ENCODE peak calls at places on chromosomes 7 and 10, in nine cellular contexts. L is astrocyte of the spinal cord, R is brain microvascular endothelial cell, W is psoas muscle, F is neural crest cell, T is GM12864, B is foreskin fibroblast, X is left ventricle myocardium inferior, A is sigmoid colon. P is an unnamed sample.

GRCh38 chr7:16921644-16922257 is 40.0 kb upstream of the AGR3 start:
- DNase-seq in L (peak; percentile 24), W (no peak), R (no peak), T (no peak), X (no peak), B (no peak), A (no peak), F (no peak), P (no peak)

GRCh38 chr10:85643171-85643838 is 723.3 kb downstream of the GRID1 start:
- DNase-seq in F (no peak), T (no peak), W (no peak), X (no peak), B (no peak), L (peak; percentile 4), A (no peak), R (no peak), P (no peak)

GRCh38 chr7:39306028-39306570 is 260.1 kb upstream of the YAE1 start:
- DNase-seq in A (no peak), X (no peak), W (no peak), F (no peak), L (no peak), T (no peak), R (no peak), B (no peak), P (no peak)

GRCh38 chr10:84901885-84902284 is 573.5 kb downstream of the CCSER2 start:
- DNase-seq in F (no peak), T (no peak), L (no peak), W (no peak), A (no peak), B (no peak), R (no peak), X (no peak), P (no peak)

GRCh38 chr10:114413398-114413797 is 9.1 kb upstream of the AFAP1L2 start:
- DNase-seq in W (no peak), X (peak; percentile 54), L (no peak), T (no peak), R (no peak), A (peak; percentile 80), B (no peak), F (no peak), P (no peak)

GRCh38 chr7:134175724-134176350 is 48.7 kb downstream of the LRGUK start:
- DNase-seq in W (no peak), B (peak; percentile 46), R (no peak), A (no peak), L (no peak), T (no peak), F (no peak), X (no peak), P (no peak)

GRCh38 chr7:2461268-2462026 is 14.8 kb downstream of the GRIFIN start:
- DNase-seq in R (no peak), F (no peak), W (no peak), X (no peak), T (no peak), L (no peak), B (no peak), A (peak; percentile 54), P (no peak)

GRCh38 chr7:30750574-30751256 is 1.2 kb upstream of the INMT start:
- DNase-seq in A (peak; percentile 92), T (no peak), X (peak; percentile 85), L (peak; percentile 95), F (no peak), R (peak; percentile 64), W (peak; percentile 83), B (peak; percentile 99), P (no peak)

GRCh38 chr7:157545681-157546060 is 208.9 kb downstream of the DNAJB6 start:
- DNase-seq in W (no peak), F (no peak), X (no peak), L (no peak), T (no peak), A (peak; percentile 39), R (no peak), B (no peak), P (peak; percentile 22)

GRCh38 chr10:78212134-78212785 is 178.6 kb downstream of the RPS24 start:
- DNase-seq in B (no peak), R (no peak), A (peak; percentile 81), F (no peak), W (peak; percentile 47), X (peak; percentile 52), L (no peak), T (no peak), P (no peak)

GRCh38 chr7:5559586-5559985 is 136.0 kb upstream of the TNRC18 start:
- DNase-seq in X (no peak), R (no peak), W (no peak), A (no peak), B (no peak), T (no peak), L (no peak), F (no peak), P (peak; percentile 82)

GRCh38 chr7:11847336-11847735 is 15.3 kb upstream of the THSD7A start:
- DNase-seq in T (no peak), A (no peak), R (no peak), X (no peak), W (no peak), L (peak; percentile 49), B (no peak), F (no peak), P (no peak)

GRCh38 chr10:1574719-1575118 is 162.6 kb downstream of the ADARB2 start:
- DNase-seq in W (no peak), A (peak; percentile 12), B (no peak), R (no peak), L (no peak), X (no peak), T (no peak), F (no peak), P (no peak)

GRCh38 chr7:77536413-77537135 is 521 bp upstream of the PTPN12 start:
- DNase-seq in B (peak; percentile 96), X (peak; percentile 99), L (peak; percentile 97), F (peak; percentile 93), A (peak; percentile 98), R (peak; percentile 92), W (peak; percentile 99), T (peak; percentile 75), P (peak; percentile 100)
- TF ChIP-seq CTCF in B (no peak), X (no peak), L (no peak), F (no peak), A (no peak), R (no peak), W (no peak), T (no peak), P (no peak)

GRCh38 chr10:26445411-26446031 is 7.4 kb downstream of the APBB1IP start:
- DNase-seq in B (no peak), R (no peak), T (no peak), W (no peak), A (no peak), F (no peak), X (no peak), L (no peak), P (no peak)
- TF ChIP-seq CTCF in B (no peak), R (peak; percentile 21), T (peak; percentile 18), W (no peak), A (no peak), F (no peak), X (no peak), L (no peak), P (no peak)

DNA sequence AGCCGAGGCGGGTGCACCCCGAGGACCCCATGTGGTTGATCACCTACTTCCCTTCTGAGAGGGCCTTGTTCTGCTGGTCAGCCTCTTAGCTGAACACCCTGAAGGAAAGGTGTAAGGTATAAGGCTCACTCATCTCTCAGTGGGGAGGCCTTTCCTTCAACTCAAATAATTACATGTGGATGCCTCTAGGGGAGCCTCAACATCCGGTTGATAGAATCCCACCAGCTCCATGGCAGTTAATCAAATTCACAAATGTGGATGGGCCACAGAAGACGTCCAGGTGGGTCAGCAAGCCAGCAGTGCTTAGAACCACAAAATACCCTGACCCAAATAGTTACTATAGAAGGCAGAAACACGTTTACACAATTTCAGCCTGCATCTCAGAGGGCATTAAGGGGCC is 37.7 kb upstream of the ZNF32 start:
- DNase-seq in X (no peak), A (no peak), W (no peak), T (no peak), L (no peak), B (no peak), F (no peak), R (no peak), P (no peak)
- TF ChIP-seq CTCF in X (peak; percentile 28), A (no peak), W (no peak), T (peak; percentile 2), L (peak; percentile 5), B (no peak), F (no peak), R (peak; percentile 36), P (no peak)

GRCh38 chr7:99041526-99041925 is 102.4 kb downstream of the SMURF1 start:
- DNase-seq in X (no peak), L (no peak), F (no peak), B (no peak), W (no peak), R (no peak), A (no peak), T (no peak), P (no peak)

GRCh38 chr7:99038086-99038855 is 105.6 kb downstream of the SMURF1 start:
- DNase-seq in X (no peak), R (no peak), F (no peak), A (no peak), L (no peak), T (no peak), W (no peak), B (no peak), P (no peak)

GRCh38 chr7:99040104-99040958 is 103.6 kb downstream of the SMURF1 start:
- DNase-seq in A (peak; percentile 93), T (peak; percentile 42), W (peak; percentile 77), B (peak; percentile 73), L (peak; percentile 82), F (peak; percentile 81), X (peak; percentile 76), R (peak; percentile 84), P (peak; percentile 81)

GRCh38 chr7:99037327-99037940 is 106.5 kb downstream of the SMURF1 start:
- DNase-seq in W (no peak), X (no peak), L (no peak), B (no peak), T (no peak), F (no peak), R (no peak), A (no peak), P (no peak)

GRCh38 chr7:99039384-99039891 is 104.5 kb downstream of the SMURF1 start:
- DNase-seq in F (no peak), W (no peak), R (no peak), L (no peak), X (no peak), A (no peak), B (no peak), T (no peak), P (no peak)
- TF ChIP-seq CTCF in F (no peak), W (no peak), R (no peak), L (no peak), X (no peak), A (no peak), B (no peak), T (no peak), P (no peak)

DNA sequence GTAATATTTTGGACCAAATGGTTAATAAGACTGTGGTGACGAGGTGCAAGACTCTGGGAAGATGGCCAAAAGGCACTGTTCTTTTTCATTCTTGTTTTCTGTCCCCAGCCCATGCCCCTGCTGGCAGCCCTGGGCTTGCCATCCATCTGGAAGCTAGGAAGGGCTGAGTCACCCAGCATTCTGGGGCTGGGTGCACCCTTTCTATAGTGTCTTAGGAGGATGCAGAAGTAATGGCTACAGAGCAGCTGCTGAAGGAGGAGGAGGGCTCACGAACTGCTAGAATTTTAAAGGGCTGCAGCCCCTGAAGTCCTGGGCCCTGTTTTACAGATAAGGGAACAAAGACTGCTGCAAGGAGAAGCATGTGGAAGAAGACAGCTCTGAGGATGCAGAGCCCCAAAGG is 42.8 kb upstream of the ZNF32 start:
- DNase-seq in T (no peak), W (no peak), F (no peak), A (no peak), B (peak; percentile 40), R (no peak), L (no peak), X (no peak), P (no peak)
- TF ChIP-seq CTCF in T (no peak), W (no peak), F (no peak), A (no peak), B (no peak), R (peak; percentile 54), L (peak; percentile 13), X (no peak), P (no peak)